ENCODE peak calls at places on chromosomes 11 and 22, in nine cellular contexts. L, S, B, G, E, I, O, Q and Z are unnamed samples. For H3K36me3 and H3K27me3, the result is how much of the 10 kb centered on the place peaks cover.

GRCh38 chr22:36398602-36399472 is 11.1 kb upstream of the MYH9 start:
- DNase-seq in L (no peak), Q (no peak), I (no peak), G (peak), O (no peak), S (no peak), B (no peak), E (no peak), Z (peak)

GRCh38 chr11:6604081-6604626 is 580 bp downstream of the ILK start:
- DNase-seq in S (peak), G (no peak), O (peak), E (peak), I (no peak), Q (peak), B (peak), L (peak), Z (peak)

GRCh38 chr11:78268516-78269410 is 80.0 kb downstream of the USP35 start:
- DNase-seq in O (peak), I (no peak), L (peak), S (no peak), G (no peak), E (no peak), Q (no peak), B (no peak), Z (no peak)

GRCh38 chr11:62340269-62340901 is 3.1 kb downstream of the ASRGL1 start:
- DNase-seq in L (peak), E (no peak), O (peak), G (no peak), B (peak), I (peak), S (peak), Q (peak), Z (peak)

GRCh38 chr11:2737876-2738275 is 38.1 kb upstream of the KCNQ1OT1 start:
- DNase-seq in S (no peak), G (no peak), B (no peak), O (no peak), E (no peak), Q (no peak), I (no peak), L (no peak), Z (peak)

GRCh38 chr22:50730013-50730891 is 7.8 kb upstream of the ACR start:
- DNase-seq in G (no peak), I (peak), Q (no peak), B (no peak), E (no peak), L (no peak), O (peak), S (peak), Z (peak)

GRCh38 chr11:9731256-9731655 is 67.4 kb downstream of the SWAP70 start:
- DNase-seq in L (no peak), I (no peak), Q (no peak), E (no peak), B (no peak), G (no peak), O (no peak), S (no peak), Z (no peak)

GRCh38 chr22:50082197-50082715 is 3.0 kb downstream of the MLC1 start:
- DNase-seq in L (no peak), I (no peak), S (no peak), Q (no peak), E (no peak), O (no peak), G (no peak), B (no peak), Z (no peak)

GRCh38 chr11:114501901-114502300 is 57.8 kb downstream of the NXPE1 start:
- DNase-seq in S (no peak), Q (no peak), I (no peak), E (no peak), G (no peak), L (no peak), O (no peak), B (no peak), Z (no peak)

GRCh38 chr11:12182650-12183511 is 72.5 kb downstream of the MICAL2 start:
- DNase-seq in G (peak), Q (peak), E (no peak), L (no peak), O (peak), B (no peak), S (no peak), I (no peak), Z (no peak)

GRCh38 chr11:68994161-68994890 is 13.5 kb upstream of the MRGPRD start:
- DNase-seq in E (no peak), B (no peak), S (no peak), L (no peak), G (no peak), O (peak), I (no peak), Q (no peak), Z (peak)
- H3K4me3 ChIP-seq in E (no peak), B (no peak), S (no peak), L (no peak), G (no peak), O (no peak), I (no peak), Q (no peak), Z (no peak)

GRCh38 chr11:975824-976223 is 50.2 kb downstream of the AP2A2 start:
- DNase-seq in B (no peak), S (peak), Q (peak), I (no peak), L (no peak), E (no peak), O (no peak), G (no peak), Z (peak)

GRCh38 chr11:980438-981365 is 55.0 kb downstream of the AP2A2 start:
- DNase-seq in B (no peak), I (no peak), E (no peak), O (peak), Q (no peak), G (no peak), S (no peak), L (no peak), Z (no peak)

GRCh38 chr11:976431-977160 is 50.9 kb downstream of the AP2A2 start:
- DNase-seq in S (no peak), L (peak), G (no peak), B (no peak), Q (no peak), E (no peak), I (no peak), O (peak), Z (no peak)

GRCh38 chr11:978781-979180 is 53.1 kb downstream of the AP2A2 start:
- DNase-seq in O (no peak), G (no peak), S (no peak), E (no peak), Q (no peak), L (no peak), B (no peak), I (no peak), Z (no peak)

DNA sequence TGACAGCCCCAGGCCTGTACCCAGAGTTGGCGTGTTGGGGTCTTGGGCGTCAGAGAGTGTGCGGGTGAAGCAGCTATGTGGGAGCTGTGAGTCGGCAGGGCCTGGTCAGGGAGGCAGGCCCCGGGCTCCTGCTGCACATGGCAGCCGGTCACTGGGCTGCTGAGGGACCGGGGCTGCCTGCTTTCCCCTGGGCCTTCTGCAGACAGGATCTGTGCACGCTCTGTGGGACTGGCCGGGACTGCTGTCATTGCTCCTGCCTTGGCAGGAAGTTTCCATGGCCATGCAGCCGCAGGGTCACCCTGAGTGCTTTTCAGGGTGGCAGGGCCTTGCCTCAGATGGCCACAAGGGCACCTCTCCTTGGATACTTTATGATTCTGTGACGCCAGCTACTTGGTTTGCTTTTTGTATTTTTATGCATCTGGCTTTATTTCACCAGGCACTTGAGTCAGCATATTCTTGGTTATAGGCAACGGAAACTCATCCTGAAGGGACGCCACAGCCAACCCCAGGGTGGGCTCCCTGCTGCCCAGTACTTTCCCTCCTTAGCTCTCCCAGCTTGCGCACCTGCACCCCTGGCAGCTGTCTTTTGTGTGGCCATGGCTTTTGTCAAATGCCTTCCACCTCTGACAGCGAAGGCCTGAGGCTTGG is 52.5 kb downstream of the AP2A2 start:
- DNase-seq in E (no peak), Q (no peak), O (no peak), S (no peak), B (no peak), G (no peak), L (no peak), I (no peak), Z (no peak)
- H3K36me3 ChIP-seq in E (under half), Q (under half), O (under half), S (under half), B (under half), G (under half), L (half or more), I (half or more), Z (under half)

GRCh38 chr11:17548444-17548843 is 1.4 kb downstream of the OTOG start:
- DNase-seq in B (no peak), S (peak), O (no peak), G (peak), Q (peak), I (no peak), E (no peak), L (no peak), Z (peak)
- H3K27me3 ChIP-seq in B (under half), S (under half), O (under half), G (under half), Q (under half), I (under half), E (under half), L (under half), Z (under half)

DNA sequence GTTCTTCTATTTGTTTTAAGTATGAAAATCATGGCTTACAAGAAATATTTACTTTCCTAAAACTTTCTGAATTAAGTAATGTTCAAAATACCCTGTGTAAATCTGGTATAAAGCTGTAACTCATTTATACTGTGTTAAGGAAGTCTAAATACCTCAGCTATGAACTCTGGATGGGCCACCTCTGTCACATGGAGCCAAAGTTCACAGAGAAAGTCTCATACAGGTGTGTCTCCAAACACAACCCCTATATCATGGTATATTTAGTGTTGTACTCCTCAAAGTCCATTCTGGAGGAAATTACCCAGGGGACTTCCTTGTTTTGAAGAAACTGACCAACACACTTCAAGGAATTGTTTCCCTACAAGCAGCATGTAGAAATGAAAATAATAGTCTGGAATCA is 909.2 kb upstream of the TENM4 start:
- DNase-seq in E (no peak), I (no peak), S (no peak), L (no peak), Q (no peak), G (no peak), O (no peak), B (no peak), Z (no peak)
- H3K4me3 ChIP-seq in E (no peak), I (no peak), S (no peak), L (no peak), Q (no peak), G (no peak), O (no peak), B (no peak), Z (no peak)

GRCh38 chr11:761526-762108 is 14.4 kb downstream of the TALDO1 start:
- DNase-seq in L (no peak), O (no peak), S (no peak), E (no peak), G (no peak), Q (no peak), I (no peak), B (no peak), Z (peak)
- H3K36me3 ChIP-seq in L (half or more), O (under half), S (half or more), E (half or more), G (under half), Q (under half), I (half or more), B (under half), Z (under half)

GRCh38 chr22:26264162-26264561 is 94.9 kb downstream of the SEZ6L start:
- DNase-seq in B (no peak), I (no peak), O (no peak), L (no peak), G (no peak), Q (no peak), S (no peak), E (no peak), Z (no peak)
- H3K27me3 ChIP-seq in B (under half), I (under half), O (under half), L (under half), G (under half), Q (under half), S (under half), E (under half), Z (under half)

DNA sequence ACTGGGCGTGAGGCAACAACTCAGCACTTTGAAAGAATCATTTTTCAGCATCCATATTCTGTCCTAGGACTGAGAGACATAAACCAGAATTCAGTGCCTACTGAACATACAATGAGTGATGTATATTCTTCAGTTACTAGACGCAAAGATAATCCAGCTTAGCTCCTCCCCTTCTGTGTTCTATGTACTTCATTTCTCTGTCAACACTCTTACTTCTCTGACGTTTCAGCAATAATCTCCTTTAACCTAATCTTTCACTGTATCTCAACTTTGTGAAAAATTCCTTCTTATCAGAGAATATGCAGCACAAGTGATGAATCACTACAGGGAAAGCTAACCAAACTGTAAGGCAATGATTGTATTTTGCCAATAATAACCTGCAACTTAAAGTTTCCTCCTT is 2.5 kb upstream of the OR51B5 start:
- DNase-seq in I (no peak), E (no peak), B (no peak), Q (no peak), O (no peak), L (no peak), S (no peak), G (no peak), Z (no peak)
- H3K4me3 ChIP-seq in I (no peak), E (no peak), B (no peak), Q (no peak), O (no peak), L (no peak), S (no peak), G (no peak), Z (no peak)

GRCh38 chr22:20107471-20107901 is 8.4 kb upstream of the RANBP1 start:
- DNase-seq in E (peak), Q (no peak), O (peak), I (peak), G (no peak), L (no peak), B (no peak), S (no peak), Z (no peak)

GRCh38 chr22:20107951-20108756 is 7.8 kb upstream of the RANBP1 start:
- DNase-seq in L (no peak), S (no peak), Q (no peak), I (peak), O (peak), E (peak), G (no peak), B (no peak), Z (no peak)

GRCh38 chr22:20105456-20106204 is 10.3 kb upstream of the RANBP1 start:
- DNase-seq in E (peak), S (no peak), G (no peak), O (peak), L (no peak), B (no peak), I (peak), Q (no peak), Z (no peak)

GRCh38 chr22:20106849-20107237 is 9.1 kb upstream of the RANBP1 start:
- DNase-seq in G (no peak), Q (no peak), B (no peak), L (no peak), S (no peak), E (peak), I (peak), O (no peak), Z (no peak)

DNA sequence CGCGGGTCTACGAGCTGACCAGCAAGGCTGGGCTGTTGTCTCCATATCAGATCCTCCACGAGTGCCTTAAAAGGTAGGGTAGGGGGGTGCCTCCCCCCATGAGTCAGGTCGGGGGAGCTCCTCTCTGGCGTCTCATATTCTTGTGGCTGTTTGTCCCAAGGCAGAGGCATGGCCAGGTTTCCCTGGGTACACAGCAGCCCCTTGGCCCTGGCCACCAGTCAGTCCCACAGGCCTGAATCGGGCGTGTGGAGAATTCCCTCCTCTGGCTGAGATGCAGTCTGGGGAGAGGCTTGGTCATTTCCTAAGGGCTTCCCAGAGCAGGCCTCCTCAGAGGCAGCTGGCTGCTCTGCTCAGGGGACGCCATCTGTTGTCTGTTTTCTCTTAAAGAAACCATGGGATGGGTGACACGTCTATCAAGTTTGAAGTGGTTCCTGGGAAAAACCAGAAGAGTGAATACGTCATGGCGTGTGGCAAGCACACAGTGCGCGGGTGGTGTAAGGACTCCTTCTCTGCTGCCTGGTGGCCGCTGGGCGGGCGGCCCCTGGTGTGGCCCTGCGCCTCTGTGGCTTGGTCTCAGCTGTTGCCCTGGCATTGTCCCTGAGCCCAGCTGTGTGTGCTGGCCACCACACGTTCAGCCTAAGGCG is 9.6 kb upstream of the RANBP1 start:
- DNase-seq in O (peak), I (peak), B (no peak), Q (no peak), E (peak), G (no peak), S (no peak), L (no peak), Z (no peak)
- H3K36me3 ChIP-seq in O (under half), I (half or more), B (under half), Q (under half), E (half or more), G (under half), S (under half), L (half or more), Z (half or more)